ENCODE peak calls at places on chromosomes 5 and 9, in eight cellular contexts. R, Y, A, F, I, V, D and M are unnamed samples.

GRCh38 chr9:121883281-121884056 is 209.6 kb downstream of the TTLL11 start:
- DNase-seq in I (no peak), V (no peak), F (no peak), D (no peak), A (no peak), Y (no peak), R (no peak), M (no peak)

GRCh38 chr5:103587185-103587748 is 24.7 kb upstream of the NUDT12 start:
- DNase-seq in V (no peak), I (no peak), A (no peak), F (no peak), D (no peak), R (no peak), Y (peak; percentile 64), M (no peak)

GRCh38 chr5:71828641-71829040 is 109.6 kb downstream of the CARTPT start:
- DNase-seq in D (no peak), I (no peak), Y (peak; percentile 30), F (no peak), R (no peak), V (no peak), A (no peak), M (no peak)

GRCh38 chr5:20554001-20554400 is 566.0 kb upstream of the CDH18 start:
- DNase-seq in A (no peak), R (no peak), I (no peak), F (no peak), Y (peak; percentile 70), D (no peak), V (no peak), M (no peak)

GRCh38 chr5:36530249-36530648 is 76.2 kb upstream of the SLC1A3 start:
- DNase-seq in D (no peak), Y (no peak), A (no peak), R (no peak), I (no peak), F (no peak), V (no peak), M (no peak)

GRCh38 chr9:84668204-84669007 is 1.1 kb upstream of the NTRK2 start:
- DNase-seq in R (no peak), F (peak; percentile 56), D (no peak), V (peak; percentile 63), A (peak; percentile 69), I (peak; percentile 22), Y (peak; percentile 44), M (peak; percentile 76)

GRCh38 chr5:156532921-156533320 is 206.0 kb downstream of the SGCD start:
- DNase-seq in A (no peak), V (no peak), I (no peak), D (no peak), R (no peak), F (no peak), Y (no peak), M (no peak)

GRCh38 chr9:98997580-98997979 is 53.9 kb downstream of the COL15A1 start:
- DNase-seq in Y (peak; percentile 63), I (no peak), F (no peak), A (no peak), V (no peak), D (no peak), R (no peak), M (no peak)

GRCh38 chr9:126647585-126648110 is 33.9 kb downstream of the LMX1B start:
- DNase-seq in I (no peak), V (no peak), D (no peak), A (peak; percentile 33), R (no peak), Y (no peak), F (no peak), M (no peak)

GRCh38 chr9:69822091-69822750 is 1.6 kb downstream of the CFAP95 start:
- DNase-seq in V (no peak), Y (peak; percentile 57), R (no peak), F (no peak), I (no peak), A (no peak), D (no peak), M (no peak)

GRCh38 chr5:144712090-144712489 is 541.4 kb downstream of the KCTD16 start:
- DNase-seq in D (no peak), V (no peak), R (no peak), F (no peak), Y (no peak), A (no peak), I (no peak), M (no peak)

GRCh38 chr9:125742657-125743056 is 4.5 kb upstream of the PBX3 start:
- DNase-seq in R (no peak), A (no peak), I (no peak), F (no peak), Y (no peak), D (no peak), V (no peak), M (no peak)

GRCh38 chr5:86709157-86709881 is 91.6 kb downstream of the COX7C start:
- DNase-seq in R (no peak), Y (no peak), D (no peak), F (no peak), A (no peak), I (no peak), V (no peak), M (no peak)

GRCh38 chr5:15983392-15983791 is 196.2 kb downstream of the MARCHF11 start:
- DNase-seq in I (no peak), D (no peak), V (no peak), A (no peak), Y (no peak), R (no peak), F (no peak), M (no peak)

DNA sequence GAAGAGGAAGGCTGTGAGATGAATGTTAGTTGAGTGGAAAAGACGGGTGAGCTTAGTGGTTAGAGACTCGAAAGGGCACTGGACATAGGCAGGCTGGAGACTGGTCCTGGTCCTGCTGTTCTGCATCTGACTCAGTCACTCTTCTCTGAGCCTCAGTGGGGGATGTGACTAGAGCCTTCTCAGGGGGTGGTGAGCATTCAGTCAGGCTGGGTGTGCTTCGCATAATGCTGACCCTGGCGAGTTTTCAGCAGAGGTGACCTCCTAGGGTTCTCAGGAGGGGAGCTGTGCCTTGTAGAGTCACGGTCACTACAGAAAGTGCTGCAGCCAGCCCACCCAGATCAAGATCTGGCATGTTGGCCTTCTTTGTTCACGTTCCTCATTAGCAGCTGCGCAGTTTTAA is 44.3 kb downstream of the PRRC2B start:
- DNase-seq in A (no peak), R (no peak), D (no peak), I (no peak), Y (no peak), V (no peak), F (no peak), M (no peak)
- H3K36me3 ChIP-seq in A (no peaks in the 10 kb centered on the region), R (peaks cover 61% of the 10 kb centered on the region), D (no peaks in the 10 kb centered on the region), I (peaks cover 94% of the 10 kb centered on the region), Y (peaks cover 27% of the 10 kb centered on the region), V (peaks cover 98% of the 10 kb centered on the region), F (peaks cover 88% of the 10 kb centered on the region), M (peaks cover 95% of the 10 kb centered on the region)

DNA sequence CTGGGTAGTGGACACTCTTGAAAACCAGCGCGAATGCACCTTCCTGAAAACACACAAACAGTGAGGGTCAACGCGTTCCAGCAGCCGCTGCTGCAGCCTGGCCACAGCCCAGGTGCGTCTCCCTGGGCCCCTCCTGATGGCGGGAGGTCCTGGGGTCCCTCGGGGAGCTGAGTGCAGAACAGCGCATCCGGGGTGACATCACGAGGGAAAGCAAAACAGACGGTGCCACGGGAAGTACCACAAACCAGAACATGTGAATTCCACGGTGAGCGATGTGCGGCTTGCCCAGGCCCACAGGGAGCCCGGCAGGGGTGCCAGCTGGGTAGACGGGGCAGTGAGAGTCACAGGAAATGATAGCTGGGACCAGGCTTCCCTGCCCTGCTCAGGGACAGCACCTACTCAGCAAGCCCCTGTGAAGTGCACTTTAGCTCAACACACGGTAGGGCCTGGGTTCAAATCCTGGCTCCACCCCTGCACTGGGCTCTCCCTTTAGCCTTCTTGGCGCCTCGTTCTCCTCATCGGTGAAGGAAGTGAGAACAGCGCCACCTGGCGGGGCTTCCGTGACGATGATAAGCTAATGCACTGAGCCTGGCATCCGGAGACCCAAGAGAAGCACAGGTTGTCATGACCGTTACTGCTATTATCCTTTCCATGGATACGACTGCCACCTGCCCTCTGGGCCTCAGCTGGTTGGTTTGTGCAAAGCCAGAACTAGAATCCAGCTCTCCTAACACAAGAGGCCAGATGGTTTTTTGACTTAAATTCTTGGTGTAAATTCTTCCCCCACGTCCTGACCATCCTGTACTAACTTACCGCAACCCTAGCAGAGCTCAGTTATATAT is 24.6 kb downstream of the GFPT2 start:
- DNase-seq in R (peak; percentile 83), D (peak; percentile 67), F (peak; percentile 94), Y (peak; percentile 69), I (peak; percentile 76), V (peak; percentile 91), A (peak; percentile 81), M (peak; percentile 91)
- H3K36me3 ChIP-seq in R (no peaks in the 10 kb centered on the region), D (no peaks in the 10 kb centered on the region), F (no peaks in the 10 kb centered on the region), Y (no peaks in the 10 kb centered on the region), I (no peaks in the 10 kb centered on the region), V (peaks cover 12% of the 10 kb centered on the region), A (no peaks in the 10 kb centered on the region), M (no peaks in the 10 kb centered on the region)

DNA sequence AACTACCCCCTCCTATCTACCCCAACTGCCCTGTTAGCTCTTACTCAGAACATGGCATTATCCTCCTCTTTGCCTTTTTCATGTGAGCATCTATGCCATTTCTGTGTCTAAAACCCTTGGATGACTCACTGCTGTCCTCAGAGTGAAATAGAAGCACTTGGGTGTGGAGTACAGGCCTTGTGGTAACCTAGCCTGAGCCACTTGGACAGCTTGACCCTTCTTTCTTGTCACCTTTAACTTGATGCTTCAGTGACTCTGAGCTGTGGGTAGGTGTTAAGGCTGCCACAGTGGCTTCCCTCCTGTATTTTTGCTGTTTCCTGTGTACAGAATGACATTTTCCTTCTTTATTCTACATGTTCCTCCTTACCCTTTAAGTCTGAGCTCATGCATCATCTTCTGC is 391.4 kb downstream of the SH3GL2 start:
- DNase-seq in V (no peak), D (no peak), R (no peak), I (no peak), F (no peak), Y (no peak), A (no peak), M (no peak)
- H3K36me3 ChIP-seq in V (no peaks in the 10 kb centered on the region), D (no peaks in the 10 kb centered on the region), R (no peaks in the 10 kb centered on the region), I (no peaks in the 10 kb centered on the region), F (no peaks in the 10 kb centered on the region), Y (no peaks in the 10 kb centered on the region), A (no peaks in the 10 kb centered on the region), M (no peaks in the 10 kb centered on the region)

DNA sequence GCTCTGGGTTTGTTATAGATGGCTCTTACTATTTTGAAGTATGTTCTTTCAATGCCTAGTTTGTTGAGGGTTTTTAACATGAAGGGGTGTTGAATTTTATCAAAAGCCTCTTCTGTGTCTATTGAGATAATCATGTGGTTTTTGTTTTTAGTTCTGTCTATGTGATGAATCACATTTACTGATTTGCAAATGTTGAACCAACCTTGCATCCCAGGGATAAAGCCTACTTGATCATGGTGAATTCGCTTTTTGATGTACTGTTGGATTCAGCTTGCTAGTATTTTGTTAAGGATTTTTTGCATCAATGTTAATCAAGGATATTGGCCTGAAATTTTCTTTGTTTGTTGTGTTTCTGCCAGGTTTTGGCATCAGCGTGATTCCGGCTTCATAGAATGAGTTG is 25.5 kb downstream of the CCDC180 start:
- DNase-seq in D (no peak), R (no peak), F (no peak), A (no peak), V (no peak), I (no peak), Y (no peak), M (no peak)
- H3K36me3 ChIP-seq in D (no peaks in the 10 kb centered on the region), R (no peaks in the 10 kb centered on the region), F (peaks cover 10% of the 10 kb centered on the region), A (no peaks in the 10 kb centered on the region), V (peaks cover 7% of the 10 kb centered on the region), I (peaks cover 21% of the 10 kb centered on the region), Y (no peaks in the 10 kb centered on the region), M (no peaks in the 10 kb centered on the region)